ENCODE peak calls at places on chromosomes 5 and 9, in ten cellular contexts. E is OCI-LY7, X is heart left ventricle, S is foreskin fibroblast, Q is GM12878, C is tibial artery, K is fibroblast of mammary gland, D is lower lobe of right lung, H is cardiac muscle cell, L is BJ. V is an unnamed sample.

GRCh38 chr5:8399471-8399870 is 530.5 kb downstream of the MTRR start:
- DNase-seq in C (no peak), Q (no peak), E (no peak), K (no peak), S (no peak), H (no peak), D (no peak), X (no peak), L (no peak), V (no peak)

GRCh38 chr9:17735859-17736258 is 157.0 kb downstream of the SH3GL2 start:
- DNase-seq in Q (no peak), S (no peak), K (no peak), H (no peak), L (no peak), C (no peak), D (no peak), E (no peak), X (no peak), V (no peak)

GRCh38 chr5:14168139-14168792 is 25.1 kb downstream of the TRIO start:
- DNase-seq in Q (no peak), C (no peak), K (peak), H (no peak), E (peak), X (no peak), S (no peak), L (no peak), D (no peak), V (peak)

GRCh38 chr9:79651251-79651795 is 79.6 kb downstream of the TLE4 start:
- DNase-seq in H (no peak), S (peak), X (peak), E (no peak), Q (no peak), C (no peak), L (no peak), K (no peak), D (peak), V (no peak)

GRCh38 chr5:7916171-7916804 is 47.3 kb downstream of the MTRR start:
- DNase-seq in Q (no peak), S (peak), E (no peak), L (no peak), K (peak), C (no peak), X (no peak), H (no peak), D (no peak), V (no peak)

GRCh38 chr9:592225-592624 is 249.3 kb upstream of the DMRT1 start:
- DNase-seq in H (no peak), E (no peak), C (no peak), X (no peak), K (no peak), D (no peak), S (no peak), Q (no peak), L (no peak), V (no peak)

GRCh38 chr9:133233681-133234432 is 24.8 kb upstream of the OBP2B start:
- DNase-seq in Q (no peak), S (no peak), E (no peak), D (no peak), K (no peak), C (no peak), L (no peak), H (no peak), X (no peak), V (no peak)

GRCh38 chr5:56565693-56566092 is 249.7 kb upstream of the MAP3K1 start:
- DNase-seq in K (no peak), C (no peak), H (no peak), Q (no peak), L (no peak), D (no peak), E (peak), S (no peak), X (no peak), V (no peak)

GRCh38 chr9:38432922-38433510 is 8.8 kb upstream of the IGFBPL1 start:
- DNase-seq in S (peak), H (peak), C (no peak), L (no peak), K (peak), D (no peak), E (peak), Q (no peak), X (no peak), V (no peak)

GRCh38 chr9:25964239-25964638 is 286.0 kb upstream of the TUSC1 start:
- DNase-seq in C (no peak), Q (no peak), E (peak), X (no peak), S (peak), L (peak), H (peak), K (peak), D (no peak), V (no peak)

GRCh38 chr9:100443781-100444768 is 17.1 kb downstream of the MSANTD3 start:
- DNase-seq in L (no peak), H (peak), K (peak), E (no peak), S (peak), X (no peak), Q (no peak), C (no peak), D (no peak), V (no peak)

GRCh38 chr5:142600611-142601360 is 85.1 kb downstream of the FGF1 start:
- DNase-seq in S (peak), K (peak), X (peak), H (no peak), E (no peak), Q (no peak), D (no peak), L (peak), C (peak), V (no peak)

GRCh38 chr5:142600092-142600491 is 85.8 kb downstream of the FGF1 start:
- DNase-seq in X (no peak), L (no peak), D (no peak), S (no peak), C (no peak), H (no peak), Q (no peak), E (no peak), K (no peak), V (no peak)

GRCh38 chr5:142602720-142603245 is 83.1 kb downstream of the FGF1 start:
- DNase-seq in E (no peak), H (no peak), K (no peak), C (no peak), L (no peak), Q (no peak), S (no peak), D (no peak), X (no peak), V (no peak)

GRCh38 chr5:142598338-142598700 is 87.6 kb downstream of the FGF1 start:
- DNase-seq in H (no peak), C (no peak), L (no peak), K (no peak), X (no peak), S (no peak), E (no peak), D (no peak), Q (no peak), V (no peak)

GRCh38 chr5:142601432-142601831 is 84.5 kb downstream of the FGF1 start:
- DNase-seq in E (no peak), S (no peak), K (no peak), C (no peak), D (no peak), Q (no peak), H (no peak), L (no peak), X (no peak), V (no peak)
- TF ChIP-seq CTCF in E (peak), S (peak), K (peak), C (no peak), D (no peak), Q (no peak), H (no peak), L (peak), X (no peak), V (peak)

DNA sequence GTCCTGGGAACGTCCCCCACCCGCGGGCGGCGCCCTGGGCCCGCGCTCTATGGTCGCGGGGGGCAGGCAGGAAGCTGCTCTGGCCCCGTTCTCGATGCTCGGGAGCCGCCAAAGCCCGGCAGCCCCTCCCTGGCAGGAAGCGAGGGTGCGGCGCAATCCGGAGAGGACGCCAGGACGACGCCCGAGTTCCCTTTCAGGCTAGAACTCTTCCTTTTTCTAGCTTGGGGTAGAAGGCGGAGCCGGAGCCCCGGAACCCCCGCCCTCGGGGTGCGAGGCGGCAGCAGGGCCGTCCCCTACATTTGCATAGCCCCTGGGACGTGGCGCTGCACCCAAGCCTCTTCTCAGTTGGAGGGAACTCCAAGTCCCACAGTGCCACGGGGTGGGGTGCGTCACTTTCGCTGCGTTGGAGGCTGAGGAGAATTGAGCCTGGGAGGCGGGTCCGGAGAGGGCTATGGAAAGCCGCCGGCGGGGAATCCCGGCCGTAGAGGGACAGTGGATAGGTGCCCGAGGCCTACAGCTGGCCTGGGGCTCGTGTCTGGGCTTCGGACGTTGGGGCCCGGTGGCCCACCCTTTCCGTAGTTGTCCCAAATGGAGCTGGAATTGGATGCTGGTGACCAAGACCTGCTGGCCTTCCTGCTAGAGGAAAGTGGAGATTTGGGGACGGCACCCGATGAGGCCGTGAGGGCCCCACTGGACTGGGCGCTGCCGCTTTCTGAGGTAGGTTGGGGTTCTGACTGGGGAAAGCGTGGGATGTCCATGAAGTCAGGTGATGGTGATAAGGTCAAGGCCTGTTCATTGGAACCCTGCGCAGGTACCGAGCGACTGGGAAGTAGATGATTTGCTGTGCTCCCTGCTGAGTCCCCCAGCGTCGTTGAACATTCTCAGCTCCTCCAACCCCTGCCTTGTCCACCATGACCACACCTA is at the start of the genes CREB3 and TLN1:
- DNase-seq in Q (peak), S (peak), X (peak), C (peak), D (peak), L (peak), K (peak), H (peak), E (peak), V (peak)
- H3K4me3 ChIP-seq in Q (peak), S (peak), X (peak), C (peak), D (peak), L (peak), K (peak), H (peak), E (peak), V (peak)

GRCh38 chr5:1553642-1554409 is 30.1 kb upstream of the LPCAT1 start:
- DNase-seq in H (no peak), Q (no peak), E (no peak), X (peak), L (no peak), D (no peak), S (no peak), K (no peak), C (no peak), V (no peak)
- TF ChIP-seq CTCF in H (no peak), Q (no peak), E (no peak), X (no peak), L (no peak), D (no peak), S (no peak), K (no peak), C (no peak), V (no peak)

GRCh38 chr9:6106576-6107339 is 91.3 kb upstream of the RANBP6 start:
- DNase-seq in C (no peak), L (no peak), X (no peak), H (peak), E (peak), D (no peak), S (peak), K (peak), Q (peak), V (no peak)
- H3K4me3 ChIP-seq in C (no peak), L (no peak), X (no peak), H (no peak), E (no peak), D (no peak), S (no peak), K (no peak), Q (no peak), V (no peak)

GRCh38 chr5:147520450-147520849 is 10.6 kb upstream of the DPYSL3 start:
- DNase-seq in K (no peak), E (no peak), X (no peak), D (no peak), S (no peak), Q (no peak), C (no peak), L (no peak), H (peak), V (no peak)
- TF ChIP-seq CTCF in K (no peak), E (no peak), X (no peak), D (no peak), S (no peak), Q (no peak), C (no peak), L (no peak), H (no peak), V (no peak)

DNA sequence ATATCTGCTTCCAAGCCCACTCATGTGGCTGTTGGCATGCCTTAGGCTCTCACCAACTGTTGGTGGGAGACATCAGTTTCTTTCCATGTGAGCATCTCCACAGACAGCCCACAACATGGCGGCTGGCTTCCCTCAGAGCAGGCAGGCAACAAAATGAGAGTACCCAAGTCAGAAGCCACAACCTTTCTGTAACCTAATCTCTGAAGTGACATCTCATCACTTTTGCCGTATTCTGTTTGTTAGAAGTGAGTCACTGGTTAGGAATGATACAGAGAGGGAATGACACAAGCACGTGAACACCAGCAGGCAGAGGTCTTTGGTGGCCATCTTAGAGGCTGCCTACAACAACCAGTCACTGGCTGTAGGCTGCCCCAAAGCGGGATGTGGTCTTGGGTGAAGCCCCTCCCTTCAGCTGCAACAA is 88.6 kb upstream of the RASGRF2 start:
- DNase-seq in D (no peak), L (no peak), S (peak), K (peak), Q (no peak), X (no peak), C (no peak), E (no peak), H (no peak), V (no peak)
- H3K4me3 ChIP-seq in D (no peak), L (no peak), S (no peak), K (no peak), Q (no peak), X (no peak), C (no peak), E (no peak), H (no peak), V (no peak)

GRCh38 chr9:114156311-114156657 is 947 bp downstream of the COL27A1 start:
- DNase-seq in D (no peak), E (no peak), K (no peak), C (peak), L (no peak), Q (no peak), H (peak), S (no peak), X (no peak), V (no peak)

GRCh38 chr9:114154597-114155102 is 687 bp upstream of the COL27A1 start:
- DNase-seq in E (no peak), D (no peak), C (no peak), L (no peak), Q (no peak), K (no peak), S (peak), X (no peak), H (no peak), V (no peak)

GRCh38 chr9:114156658-114157421 is 1.5 kb downstream of the COL27A1 start:
- DNase-seq in E (no peak), H (peak), Q (no peak), D (peak), C (peak), L (no peak), X (peak), K (peak), S (peak), V (no peak)

GRCh38 chr9:114155967-114156294 is 594 bp downstream of the COL27A1 start:
- DNase-seq in C (no peak), K (no peak), X (no peak), E (no peak), D (no peak), L (no peak), Q (no peak), S (no peak), H (no peak), V (no peak)

DNA sequence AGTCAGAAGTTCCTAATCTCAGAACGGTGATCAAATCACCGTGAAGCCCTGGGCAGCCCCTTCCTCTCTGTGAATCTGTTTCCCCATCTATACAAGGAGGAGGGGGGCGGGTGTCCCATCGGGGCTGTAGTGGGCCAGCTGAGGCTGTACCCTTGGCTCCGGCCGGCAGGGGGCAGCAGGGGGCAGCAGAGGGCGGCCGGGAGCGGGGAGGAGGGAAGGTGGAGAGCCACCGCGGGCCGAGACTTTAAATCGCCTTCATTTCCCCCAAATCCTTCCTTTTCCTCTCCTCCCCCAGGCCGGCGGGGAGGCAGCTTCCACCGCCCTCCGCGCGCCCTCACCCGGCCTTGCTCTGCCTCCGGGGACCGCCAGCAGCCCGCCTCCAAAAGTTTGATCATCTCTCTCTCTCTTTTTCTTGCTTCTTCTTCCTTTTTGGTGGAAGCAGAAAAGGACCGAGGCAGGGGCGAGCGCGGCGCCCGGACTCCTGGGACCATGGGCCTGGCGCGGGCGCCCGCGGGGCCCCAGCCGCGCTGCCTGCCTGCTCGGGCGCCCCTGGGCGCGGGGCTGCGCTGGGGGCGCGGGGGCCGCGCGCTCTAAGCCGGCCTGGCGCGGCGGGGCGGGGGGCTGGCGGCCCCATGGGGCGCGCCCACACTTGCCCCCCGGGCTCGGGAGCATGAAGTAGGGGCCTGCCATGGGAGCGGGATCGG is at the start of gene COL27A1:
- DNase-seq in Q (no peak), K (peak), C (peak), S (peak), X (peak), E (peak), D (peak), H (peak), L (no peak), V (peak)
- TF ChIP-seq CTCF in Q (peak), K (peak), C (peak), S (peak), X (peak), E (peak), D (peak), H (peak), L (peak), V (peak)